ENCODE peak calls at places on chromosome 13, in six cellular contexts. W is transverse colon; D is mucosa of descending colon; P is Peyer's patch; M is thoracic aorta; A is CD8-positive, alpha-beta T cell. I is an unnamed sample. For H3K36me3, the result is how much of the 10 kb centered on the place peaks cover.

GRCh38 chr13:76879211-76879875 is 6.9 kb downstream of the KCTD12 start:
- DNase-seq in M (peak), W (peak), P (peak), D (peak), A (no peak), I (no peak)

GRCh38 chr13:18951412-18951811 is 230.2 kb downstream of the TUBA3C start:
- DNase-seq in P (no peak), W (no peak), A (no peak), D (peak), M (no peak), I (no peak)

GRCh38 chr13:97445504-97446187 is 11.7 kb downstream of the RAP2A start:
- DNase-seq in P (no peak), W (no peak), M (no peak), D (no peak), A (no peak), I (no peak)

GRCh38 chr13:74406439-74406838 is 272.2 kb upstream of the KLF12 start:
- DNase-seq in P (no peak), A (no peak), M (no peak), W (no peak), D (no peak), I (no peak)

GRCh38 chr13:20188649-20189553 is 3.8 kb downstream of the GJB2 start:
- DNase-seq in D (peak), A (no peak), W (peak), M (no peak), P (no peak), I (no peak)

GRCh38 chr13:104387514-104387913 is 1321.3 kb upstream of the SLC10A2 start:
- DNase-seq in W (no peak), A (no peak), P (no peak), D (no peak), M (no peak), I (no peak)

GRCh38 chr13:46015374-46015773 is 37.2 kb downstream of the ZC3H13 start:
- DNase-seq in W (no peak), P (no peak), A (no peak), D (no peak), M (no peak), I (peak)

GRCh38 chr13:20495087-20496023 is 30.3 kb downstream of the CRYL1 start:
- DNase-seq in P (peak), M (peak), A (peak), D (no peak), W (peak), I (no peak)

GRCh38 chr13:91922969-91923592 is 524.7 kb downstream of the GPC5 start:
- DNase-seq in W (no peak), A (no peak), D (no peak), P (no peak), M (no peak), I (no peak)

GRCh38 chr13:75637101-75637774 is 1.1 kb downstream of the LMO7 start:
- DNase-seq in W (no peak), D (no peak), P (no peak), A (no peak), M (no peak), I (no peak)

GRCh38 chr13:20118268-20119140 is 42.3 kb downstream of the GJA3 start:
- DNase-seq in D (peak), P (peak), M (no peak), A (no peak), W (peak), I (no peak)

GRCh38 chr13:44764334-44764733 is 188.2 kb upstream of the TSC22D1 start:
- DNase-seq in P (peak), M (no peak), W (peak), A (no peak), D (peak), I (no peak)

GRCh38 chr13:38350114-38350617 is 515 bp downstream of the UFM1 start:
- DNase-seq in W (peak), D (peak), P (peak), A (peak), M (peak), I (no peak)

GRCh38 chr13:109275848-109276247 is 510.5 kb downstream of the IRS2 start:
- DNase-seq in W (peak), P (peak), M (no peak), D (no peak), A (no peak), I (no peak)

GRCh38 chr13:92224052-92224821 is 825.8 kb downstream of the GPC5 start:
- DNase-seq in W (no peak), D (no peak), M (no peak), P (no peak), A (no peak), I (no peak)

GRCh38 chr13:106967391-106967790 is 399.5 kb upstream of the ARGLU1 start:
- DNase-seq in A (no peak), W (no peak), M (no peak), D (no peak), P (no peak), I (no peak)

GRCh38 chr13:93066187-93066586 is 160.4 kb upstream of the GPC6 start:
- DNase-seq in P (no peak), W (no peak), M (no peak), D (no peak), A (no peak), I (no peak)

GRCh38 chr13:51825165-51825592 is 19.8 kb downstream of the TMEM272 start:
- DNase-seq in W (no peak), D (no peak), A (no peak), P (no peak), M (no peak), I (no peak)

GRCh38 chr13:48559638-48560320 is 26.9 kb upstream of the RCBTB2 start:
- DNase-seq in M (no peak), D (no peak), W (no peak), A (no peak), P (no peak), I (no peak)

GRCh38 chr13:44132710-44133109 is 240.9 kb upstream of the SERP2 start:
- DNase-seq in A (no peak), M (peak), D (no peak), W (peak), P (no peak), I (no peak)

GRCh38 chr13:110555601-110556223 is 5.8 kb downstream of the RAB20 start:
- DNase-seq in A (no peak), M (no peak), W (peak), D (no peak), P (no peak), I (no peak)

GRCh38 chr13:92158335-92158734 is 759.9 kb downstream of the GPC5 start:
- DNase-seq in P (no peak), W (no peak), A (no peak), D (no peak), M (no peak), I (no peak)

GRCh38 chr13:21463424-21463823 is 4.3 kb upstream of the ZDHHC20 start:
- DNase-seq in A (no peak), D (no peak), P (no peak), W (no peak), M (no peak), I (no peak)

GRCh38 chr13:80235131-80235530 is 105.8 kb downstream of the SPRY2 start:
- DNase-seq in A (no peak), M (no peak), P (no peak), W (no peak), D (no peak), I (no peak)

GRCh38 chr13:98664047-98664446 is 87.1 kb upstream of the STK24 start:
- DNase-seq in M (no peak), D (no peak), A (no peak), P (no peak), W (no peak), I (peak)

GRCh38 chr13:45370922-45371406 is 30.0 kb upstream of the TPT1 start:
- DNase-seq in M (peak), W (peak), D (peak), A (peak), P (peak), I (no peak)

GRCh38 chr13:34748078-34748477 is 194.0 kb upstream of the NBEA start:
- DNase-seq in M (no peak), P (no peak), W (peak), A (no peak), D (no peak), I (no peak)

GRCh38 chr13:100300213-100300612 is 211.3 kb downstream of the PCCA start:
- DNase-seq in M (no peak), A (no peak), W (no peak), D (no peak), P (no peak), I (no peak)

GRCh38 chr13:39133781-39134180 is 95.5 kb downstream of the NHLRC3 start:
- DNase-seq in P (no peak), W (no peak), M (no peak), D (no peak), A (no peak), I (no peak)

GRCh38 chr13:66657165-66657895 is 572.8 kb downstream of the PCDH9 start:
- DNase-seq in D (peak), W (no peak), P (no peak), A (no peak), M (no peak), I (peak)

GRCh38 chr13:76512676-76513277 is 373.4 kb downstream of the KCTD12 start:
- DNase-seq in P (no peak), A (no peak), M (no peak), D (no peak), W (no peak), I (peak)

GRCh38 chr13:50130686-50131051 is 115.4 kb downstream of the KCNRG start:
- DNase-seq in M (no peak), P (peak), W (peak), D (peak), A (no peak), I (no peak)

GRCh38 chr13:50133277-50133953 is 118.2 kb downstream of the KCNRG start:
- DNase-seq in A (no peak), D (peak), P (no peak), M (no peak), W (no peak), I (no peak)

GRCh38 chr13:50129923-50130685 is 114.9 kb downstream of the KCNRG start:
- DNase-seq in D (peak), P (peak), A (no peak), M (no peak), W (peak), I (no peak)

GRCh38 chr13:50132937-50133276 is 117.7 kb downstream of the KCNRG start:
- DNase-seq in P (no peak), W (no peak), D (no peak), M (no peak), A (no peak), I (no peak)

DNA sequence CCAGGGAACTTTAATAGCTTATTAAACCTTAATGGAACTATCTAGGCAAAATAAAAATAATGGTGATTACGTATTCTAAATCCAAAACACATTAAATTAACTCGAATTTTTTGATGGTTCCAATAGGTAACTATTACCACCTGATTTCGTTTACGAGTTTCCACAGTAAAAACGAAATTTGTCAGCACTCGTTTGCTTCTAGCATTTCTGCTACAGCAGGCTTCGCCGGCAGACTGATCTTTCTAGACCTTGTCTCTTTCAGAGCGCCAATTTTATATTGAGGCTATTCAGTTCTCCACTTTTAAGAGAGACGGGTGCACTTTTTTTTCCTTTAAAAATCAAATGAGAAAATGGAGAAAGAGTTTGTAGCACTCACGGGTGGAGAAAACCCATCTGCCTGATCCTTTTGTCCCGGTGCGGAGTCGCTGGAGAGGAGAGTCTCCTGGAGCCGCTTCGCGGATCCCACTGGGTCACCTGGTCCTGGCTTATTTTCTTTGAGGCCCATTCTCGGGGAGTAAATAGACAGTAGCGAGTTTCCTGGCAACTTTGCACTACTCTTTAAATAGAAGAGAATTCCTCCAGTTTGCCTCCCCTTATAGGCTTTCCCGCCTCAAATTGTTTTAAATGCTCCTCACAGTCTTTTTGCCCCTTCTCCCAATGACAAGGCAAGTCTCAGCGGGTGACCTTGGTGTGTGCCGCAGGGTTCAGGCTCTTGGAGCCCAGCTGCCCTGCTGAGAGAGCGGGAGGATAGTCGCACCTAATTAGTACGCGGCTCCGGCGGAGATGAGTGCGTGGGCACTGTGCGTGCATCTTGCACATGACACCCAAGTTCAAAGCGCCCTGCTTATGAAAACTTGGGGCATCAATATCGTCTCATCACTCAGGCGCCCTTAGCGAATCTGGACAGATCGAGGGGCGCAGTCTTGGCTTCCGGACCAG is 117.0 kb downstream of the KCNRG start:
- DNase-seq in P (no peak), A (no peak), M (no peak), D (peak), W (no peak), I (no peak)
- H3K4me3 ChIP-seq in P (no peak), A (no peak), M (no peak), D (no peak), W (no peak), I (no peak)

DNA sequence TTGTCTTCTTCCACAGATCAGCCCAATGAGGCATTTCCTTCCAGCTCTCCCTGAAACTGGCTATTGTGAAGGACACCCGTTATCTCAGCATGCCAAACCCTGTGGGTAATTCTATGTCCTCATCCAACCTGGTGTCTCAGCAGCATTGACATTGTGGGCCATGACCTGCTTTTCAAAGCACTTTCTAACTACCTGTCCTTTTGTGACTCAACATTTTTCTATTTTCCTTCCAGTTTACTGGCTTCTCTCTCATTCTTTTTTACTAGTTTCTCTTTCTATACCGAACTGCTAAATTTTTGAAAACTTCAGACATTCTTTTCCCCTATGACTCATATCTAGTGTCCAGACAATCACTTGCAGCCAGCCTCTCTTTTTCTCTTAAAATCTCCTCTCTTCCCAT is 136.4 kb upstream of the HTR2A start:
- DNase-seq in D (no peak), P (no peak), W (no peak), A (no peak), M (no peak), I (no peak)
- TF ChIP-seq CTCF in D (no peak), P (no peak), W (no peak), A (no peak), M (no peak), I (no peak)

GRCh38 chr13:113635709-113636108 is 22.3 kb downstream of the ATP4B start:
- DNase-seq in W (no peak), P (no peak), D (no peak), M (no peak), A (no peak), I (no peak)
- H3K36me3 ChIP-seq in W (under half), P (under half), D (under half), M (under half), A (under half), I (under half)

GRCh38 chr13:65454403-65454802 is 1775.7 kb downstream of the PCDH9 start:
- DNase-seq in P (no peak), M (no peak), D (no peak), A (no peak), W (no peak), I (no peak)

GRCh38 chr13:65456150-65456912 is 1773.8 kb downstream of the PCDH9 start:
- DNase-seq in P (no peak), M (no peak), D (no peak), A (no peak), W (no peak), I (no peak)

DNA sequence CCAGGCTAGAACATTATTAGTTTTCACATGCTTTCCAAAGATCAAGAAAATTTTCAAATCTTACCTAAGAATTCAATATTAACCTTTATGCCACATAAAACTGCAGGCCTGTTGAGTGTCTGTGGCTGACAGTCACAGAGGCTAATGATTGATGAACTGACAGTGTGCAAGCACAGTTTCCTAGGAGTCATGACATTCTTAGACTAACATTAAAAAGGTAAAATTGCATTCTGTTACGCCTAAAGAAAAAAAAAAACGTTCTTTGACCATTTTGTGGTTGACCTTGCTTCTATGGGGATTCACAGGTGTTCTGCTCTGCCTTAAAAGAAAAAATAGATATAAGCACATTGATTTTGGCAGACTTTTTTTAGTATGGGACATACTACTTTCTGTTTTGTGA is 1776.2 kb downstream of the PCDH9 start:
- DNase-seq in P (no peak), D (no peak), M (no peak), A (no peak), W (no peak), I (no peak)
- H3K4me3 ChIP-seq in P (no peak), D (no peak), M (no peak), A (no peak), W (no peak), I (no peak)

GRCh38 chr13:102566513-102566912 is 30.3 kb upstream of the TPP2 start:
- DNase-seq in M (no peak), W (no peak), P (no peak), D (no peak), A (no peak), I (no peak)

GRCh38 chr13:102567857-102568256 is 28.9 kb upstream of the TPP2 start:
- DNase-seq in M (no peak), W (no peak), P (no peak), D (no peak), A (no peak), I (no peak)

GRCh38 chr13:102569488-102569887 is 27.3 kb upstream of the TPP2 start:
- DNase-seq in A (no peak), W (no peak), D (no peak), P (no peak), M (no peak), I (peak)

GRCh38 chr13:102571075-102571474 is 25.7 kb upstream of the TPP2 start:
- DNase-seq in M (no peak), P (no peak), A (no peak), W (no peak), D (no peak), I (no peak)
- TF ChIP-seq CTCF in M (no peak), P (no peak), A (no peak), W (no peak), D (no peak), I (no peak)

DNA sequence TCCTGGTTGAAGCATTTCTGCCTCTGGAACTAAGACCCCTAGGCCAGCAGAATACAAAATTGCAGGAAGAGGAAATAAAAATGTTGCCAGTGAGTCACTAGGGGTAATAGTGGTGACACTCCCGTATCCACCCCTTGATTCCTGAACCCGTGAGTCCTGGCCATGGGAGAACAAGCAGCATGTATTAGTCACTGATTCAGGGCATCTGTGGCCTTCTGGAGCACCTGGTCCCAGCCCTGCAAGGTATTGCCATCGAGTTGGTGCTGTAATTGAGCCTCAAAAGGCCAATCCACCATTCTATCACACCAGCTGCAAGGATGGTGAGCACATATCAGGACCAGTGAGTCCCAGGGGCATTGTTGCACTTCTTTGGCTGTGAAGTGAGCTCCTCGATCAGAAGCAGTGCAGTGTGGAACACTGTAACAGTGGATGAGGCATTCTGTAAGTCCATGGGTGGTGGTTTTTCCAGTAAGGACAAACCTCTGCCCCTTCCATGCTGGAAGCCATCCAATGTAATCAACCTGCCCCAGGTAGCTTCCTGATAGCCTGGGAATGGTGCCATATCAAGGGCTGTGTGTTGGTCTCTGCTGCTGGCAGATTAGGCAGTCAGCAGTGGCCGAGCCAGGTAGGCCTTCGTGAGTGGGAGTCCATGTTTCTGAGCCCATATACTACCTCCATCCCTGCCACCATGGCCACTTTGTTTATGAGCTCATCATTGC is 39.6 kb downstream of the C1QTNF9 start:
- DNase-seq in D (peak), P (peak), A (no peak), W (peak), M (no peak), I (no peak)
- H3K36me3 ChIP-seq in D (under half), P (under half), A (under half), W (under half), M (under half), I (under half)

GRCh38 chr13:52847322-52847681 is 1.1 kb downstream of the PCDH8 start:
- DNase-seq in W (no peak), P (no peak), D (no peak), M (no peak), A (no peak), I (no peak)
- H3K4me3 ChIP-seq in W (no peak), P (no peak), D (no peak), M (no peak), A (no peak), I (no peak)

GRCh38 chr13:32415019-32415418 is 12.9 kb downstream of the N4BP2L1 start:
- DNase-seq in P (no peak), A (no peak), W (peak), M (no peak), D (no peak), I (no peak)
- TF ChIP-seq CTCF in P (peak), A (no peak), W (peak), M (no peak), D (no peak), I (peak)

GRCh38 chr13:27174766-27175455 is 3.3 kb upstream of the USP12 start:
- DNase-seq in M (no peak), A (no peak), D (no peak), P (no peak), W (no peak), I (no peak)
- H3K36me3 ChIP-seq in M (under half), A (under half), D (under half), P (under half), W (under half), I (under half)

GRCh38 chr13:32905063-32905863 is 111.0 kb upstream of the KL start:
- DNase-seq in W (no peak), P (no peak), A (no peak), D (no peak), M (no peak), I (no peak)

GRCh38 chr13:32904271-32904670 is 112.0 kb upstream of the KL start:
- DNase-seq in M (no peak), P (no peak), D (no peak), A (no peak), W (no peak), I (no peak)

GRCh38 chr13:32902898-32903297 is 113.3 kb upstream of the KL start:
- DNase-seq in P (peak), M (peak), W (peak), D (peak), A (no peak), I (no peak)

GRCh38 chr13:32901994-32902780 is 114.0 kb upstream of the KL start:
- DNase-seq in P (no peak), A (no peak), D (no peak), W (no peak), M (no peak), I (no peak)

GRCh38 chr13:32903720-32904119 is 112.5 kb upstream of the KL start:
- DNase-seq in A (no peak), P (no peak), M (no peak), D (no peak), W (no peak), I (no peak)
- H3K4me3 ChIP-seq in A (no peak), P (no peak), M (no peak), D (no peak), W (no peak), I (no peak)